ENCODE peak calls at places on chromosomes 5 and 9, in eight cellular contexts. P is thyroid gland, Q is aorta, K is testis, H is tibial artery, B is fibroblast of lung, C is left lung, Z is colonic mucosa. F is an unnamed sample.

GRCh38 chr9:35481347-35481975 is 8.4 kb upstream of the RUSC2 start:
- DNase-seq in P (peak; percentile 40), Q (peak; percentile 63), B (peak; percentile 75), Z (peak; percentile 64), K (peak; percentile 47), C (no peak), H (peak; percentile 54), F (peak; percentile 51)

GRCh38 chr9:114606597-114607207 is 4.4 kb upstream of the TMEM268 start:
- DNase-seq in H (peak; percentile 25), Z (no peak), Q (no peak), B (peak; percentile 89), P (peak; percentile 53), K (peak; percentile 79), C (no peak), F (no peak)

GRCh38 chr9:120937127-120937526 is 10.5 kb upstream of the TRAF1 start:
- DNase-seq in H (peak; percentile 63), Z (no peak), B (no peak), Q (peak; percentile 78), P (no peak), C (no peak), K (peak; percentile 50), F (no peak)

GRCh38 chr5:83972236-83972635 is 251.6 kb upstream of the HAPLN1 start:
- DNase-seq in Q (no peak), K (no peak), Z (no peak), P (no peak), B (peak; percentile 3), H (no peak), C (no peak), F (no peak)

GRCh38 chr9:93579711-93580516 is 3.5 kb downstream of the PHF2 start:
- DNase-seq in K (no peak), C (no peak), Z (no peak), Q (no peak), P (no peak), H (no peak), B (no peak), F (no peak)

GRCh38 chr5:17020586-17021362 is 84.7 kb upstream of the MYO10 start:
- DNase-seq in Q (no peak), P (no peak), Z (no peak), H (no peak), K (no peak), C (no peak), B (peak; percentile 58), F (no peak)

GRCh38 chr5:94304146-94304545 is 314.3 kb downstream of the KIAA0825 start:
- DNase-seq in B (no peak), Z (no peak), H (no peak), Q (no peak), C (no peak), P (no peak), K (no peak), F (no peak)

GRCh38 chr5:94700592-94700991 is 82.1 kb downstream of the SLF1 start:
- DNase-seq in H (no peak), P (no peak), Q (no peak), B (no peak), C (no peak), Z (no peak), K (no peak), F (no peak)

GRCh38 chr9:4986783-4987182 is 1.7 kb downstream of the JAK2 start:
- DNase-seq in B (no peak), K (no peak), H (no peak), C (no peak), Z (no peak), P (no peak), Q (no peak), F (no peak)

GRCh38 chr9:80932181-80932580 is 757.2 kb downstream of the TLE1 start:
- DNase-seq in K (no peak), B (peak; percentile 5), P (no peak), Q (no peak), C (no peak), H (no peak), Z (no peak), F (no peak)

GRCh38 chr5:131171276-131171815 is 602 bp downstream of the LYRM7 start:
- DNase-seq in Q (no peak), C (no peak), B (no peak), K (peak; percentile 18), H (no peak), Z (peak; percentile 69), P (no peak), F (no peak)

GRCh38 chr9:7209051-7209450 is 451.3 kb downstream of the KDM4C start:
- DNase-seq in C (no peak), H (no peak), K (no peak), Q (no peak), P (no peak), Z (no peak), B (no peak), F (no peak)

GRCh38 chr9:118236625-118237024 is 532.4 kb downstream of the TLR4 start:
- DNase-seq in Z (no peak), B (no peak), H (no peak), C (no peak), Q (no peak), P (no peak), K (no peak), F (no peak)

GRCh38 chr9:34863426-34863825 is 94.7 kb upstream of the PHF24 start:
- DNase-seq in Z (no peak), C (no peak), Q (no peak), P (no peak), B (no peak), H (no peak), K (no peak), F (no peak)

GRCh38 chr5:157820593-157821252 is 38.2 kb downstream of the CLINT1 start:
- DNase-seq in Q (no peak), P (peak; percentile 33), H (no peak), B (peak; percentile 75), Z (peak; percentile 46), C (no peak), K (peak; percentile 43), F (no peak)

GRCh38 chr5:34604119-34604675 is 51.9 kb upstream of the RAI14 start:
- DNase-seq in Z (no peak), B (no peak), P (no peak), Q (no peak), H (no peak), C (no peak), K (no peak), F (peak; percentile 74)

GRCh38 chr9:134781895-134782294 is 98.7 kb upstream of the FCN2 start:
- DNase-seq in B (no peak), Q (no peak), P (no peak), C (no peak), H (no peak), K (no peak), Z (no peak), F (peak; percentile 83)

GRCh38 chr9:134445000-134445399 is 118.7 kb downstream of the RXRA start:
- DNase-seq in Z (no peak), B (no peak), C (no peak), Q (no peak), H (no peak), K (no peak), P (no peak), F (no peak)

GRCh38 chr9:72602629-72603028 is 81.2 kb downstream of the TMC1 start:
- DNase-seq in Z (no peak), Q (no peak), K (no peak), B (peak; percentile 44), H (no peak), C (no peak), P (no peak), F (no peak)

GRCh38 chr9:23663125-23663524 is 162.9 kb downstream of the ELAVL2 start:
- DNase-seq in C (no peak), K (no peak), H (no peak), Z (no peak), B (no peak), P (no peak), Q (no peak), F (no peak)

GRCh38 chr5:178793156-178793555 is 62.7 kb upstream of the ZNF354A start:
- DNase-seq in Z (peak; percentile 26), K (peak; percentile 45), B (no peak), H (peak; percentile 17), C (no peak), Q (no peak), P (peak; percentile 13), F (peak; percentile 72)

GRCh38 chr5:66193419-66193818 is 49.3 kb downstream of the SREK1 start:
- DNase-seq in Z (no peak), Q (no peak), B (no peak), H (no peak), K (no peak), P (no peak), C (no peak), F (no peak)
- H3K4me3 ChIP-seq in Z (no peak overlapping the region), Q (no peak overlapping the region), B (no peak overlapping the region), H (no peak overlapping the region), K (no peak overlapping the region), P (no peak overlapping the region), C (no peak overlapping the region), F (no peak overlapping the region)

GRCh38 chr5:912356-913091 is 19.8 kb downstream of the TRIP13 start:
- DNase-seq in K (no peak), Z (no peak), H (peak; percentile 19), Q (no peak), P (no peak), B (peak; percentile 96), C (no peak), F (no peak)

GRCh38 chr5:916441-917293 is 24.0 kb downstream of the TRIP13 start:
- DNase-seq in Z (no peak), C (no peak), P (no peak), K (peak; percentile 65), H (no peak), Q (no peak), B (no peak), F (peak; percentile 75)

GRCh38 chr5:914174-914573 is 21.5 kb downstream of the TRIP13 start:
- DNase-seq in H (peak; percentile 6), K (no peak), Q (no peak), P (no peak), B (no peak), Z (no peak), C (no peak), F (no peak)

GRCh38 chr5:914612-915011 is 21.9 kb downstream of the TRIP13 start:
- DNase-seq in P (no peak), Z (no peak), B (no peak), Q (no peak), C (no peak), K (no peak), H (peak; percentile 9), F (no peak)

GRCh38 chr5:915946-916345 is 23.3 kb downstream of the TRIP13 start:
- DNase-seq in Q (no peak), B (no peak), Z (no peak), P (no peak), K (peak; percentile 15), C (no peak), H (no peak), F (no peak)
- H3K36me3 ChIP-seq in Q (no peaks in the 10 kb centered on the region), B (peaks cover 11% of the 10 kb centered on the region), Z (no peaks in the 10 kb centered on the region), P (no peaks in the 10 kb centered on the region), K (no peaks in the 10 kb centered on the region), C (no peaks in the 10 kb centered on the region), H (no peaks in the 10 kb centered on the region), F (peaks cover 28% of the 10 kb centered on the region)

GRCh38 chr9:78325343-78325742 is 28.4 kb downstream of the PSAT1 start:
- DNase-seq in C (no peak), K (peak; percentile 48), B (peak; percentile 42), H (no peak), Z (peak; percentile 40), Q (no peak), P (no peak), F (no peak)
- H3K27ac ChIP-seq in C (no peak overlapping the region), K (no peak overlapping the region), B (no peak overlapping the region), H (no peak overlapping the region), Z (no peak overlapping the region), Q (no peak overlapping the region), P (no peak overlapping the region), F (no peak overlapping the region)

DNA sequence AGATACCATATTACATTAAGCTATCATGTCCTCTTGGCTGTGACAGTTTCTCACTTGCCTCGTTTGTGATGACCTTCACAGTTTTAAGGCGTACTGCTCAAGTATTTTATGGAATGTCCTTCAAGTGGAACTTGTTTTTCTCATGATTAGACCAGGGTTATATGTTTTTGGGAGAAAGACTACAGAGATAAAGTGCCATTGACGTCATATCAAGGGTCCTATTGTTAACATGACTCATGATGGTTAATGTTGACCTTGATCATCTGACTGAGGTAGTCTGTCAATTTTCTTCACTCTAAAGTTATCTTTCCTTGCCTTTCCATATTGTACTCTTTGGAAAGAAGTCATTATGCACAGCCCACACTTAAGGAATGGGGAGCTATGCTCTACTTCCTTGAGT is 17.8 kb upstream of the PTBP3 start:
- DNase-seq in Q (no peak), K (no peak), C (no peak), Z (no peak), H (no peak), B (no peak), P (no peak), F (no peak)
- H3K4me3 ChIP-seq in Q (no peak overlapping the region), K (no peak overlapping the region), C (no peak overlapping the region), Z (no peak overlapping the region), H (no peak overlapping the region), B (no peak overlapping the region), P (no peak overlapping the region), F (no peak overlapping the region)

F was measured in WERI-Rb-1.